ENCODE peak calls at places on chromosomes 6 and 20, in five cellular contexts. One of them, this sample, is unnamed.
A peak's percentile ranks its signal among the peaks of the same experiment; 100 is the strongest.

GRCh38 chr6:85672050-85672449 is 29.4 kb upstream of the SYNCRIP start:
- DNase-seq in astrocyte of the cerebellum: no peak
- DNase-seq in iris pigment epithelial cell: no peak
- DNase-seq in GM10248: no peak
- DNase-seq in CD14-positive monocyte: no peak
- DNase-seq in this sample: peak; percentile 42

GRCh38 chr6:143843689-143844405 is 709 bp downstream of the LTV1 start:
- DNase-seq in astrocyte of the cerebellum: no peak
- DNase-seq in iris pigment epithelial cell: peak; percentile 31
- DNase-seq in GM10248: peak; percentile 15
- DNase-seq in CD14-positive monocyte: no peak
- DNase-seq in this sample: peak; percentile 28

GRCh38 chr20:41245086-41245707 is 72.3 kb downstream of the ZHX3 start:
- DNase-seq in astrocyte of the cerebellum: no peak
- DNase-seq in iris pigment epithelial cell: peak; percentile 57
- DNase-seq in GM10248: no peak
- DNase-seq in CD14-positive monocyte: no peak
- DNase-seq in this sample: no peak

GRCh38 chr6:126064994-126065401 is 78.7 kb downstream of the TRMT11 start:
- DNase-seq in astrocyte of the cerebellum: no peak
- DNase-seq in iris pigment epithelial cell: no peak
- DNase-seq in GM10248: no peak
- DNase-seq in CD14-positive monocyte: no peak
- DNase-seq in this sample: no peak

GRCh38 chr6:142824491-142824890 is 120.5 kb downstream of the HIVEP2 start:
- DNase-seq in astrocyte of the cerebellum: no peak
- DNase-seq in iris pigment epithelial cell: no peak
- DNase-seq in GM10248: no peak
- DNase-seq in CD14-positive monocyte: no peak
- DNase-seq in this sample: no peak

GRCh38 chr20:34111057-34111711 is 859 bp downstream of the EIF2S2 start:
- DNase-seq in astrocyte of the cerebellum: peak; percentile 18
- DNase-seq in iris pigment epithelial cell: peak; percentile 93
- DNase-seq in GM10248: no peak
- DNase-seq in CD14-positive monocyte: no peak
- DNase-seq in this sample: peak; percentile 28

GRCh38 chr6:128070406-128070805 is 169.5 kb upstream of the THEMIS start:
- DNase-seq in astrocyte of the cerebellum: no peak
- DNase-seq in iris pigment epithelial cell: peak; percentile 81
- DNase-seq in GM10248: no peak
- DNase-seq in CD14-positive monocyte: no peak
- DNase-seq in this sample: no peak

GRCh38 chr6:22899446-22899845 is 330.1 kb downstream of the HDGFL1 start:
- DNase-seq in astrocyte of the cerebellum: no peak
- DNase-seq in iris pigment epithelial cell: no peak
- DNase-seq in GM10248: no peak
- DNase-seq in CD14-positive monocyte: no peak
- DNase-seq in this sample: no peak

GRCh38 chr20:57801046-57801445 is 91.2 kb upstream of the PMEPA1 start:
- DNase-seq in astrocyte of the cerebellum: no peak
- DNase-seq in iris pigment epithelial cell: no peak
- DNase-seq in GM10248: no peak
- DNase-seq in CD14-positive monocyte: no peak
- DNase-seq in this sample: no peak

GRCh38 chr6:160198577-160199211 is 59.9 kb downstream of the SLC22A2 start:
- DNase-seq in astrocyte of the cerebellum: no peak
- DNase-seq in iris pigment epithelial cell: no peak
- DNase-seq in GM10248: no peak
- DNase-seq in CD14-positive monocyte: no peak
- DNase-seq in this sample: no peak

GRCh38 chr6:163340201-163340887 is 74.2 kb upstream of the QKI start:
- DNase-seq in astrocyte of the cerebellum: no peak
- DNase-seq in iris pigment epithelial cell: no peak
- DNase-seq in GM10248: no peak
- DNase-seq in CD14-positive monocyte: no peak
- DNase-seq in this sample: no peak

GRCh38 chr6:1584996-1585668 is 24.6 kb upstream of the FOXC1 start:
- DNase-seq in astrocyte of the cerebellum: no peak
- DNase-seq in iris pigment epithelial cell: no peak
- DNase-seq in GM10248: no peak
- DNase-seq in CD14-positive monocyte: no peak
- DNase-seq in this sample: no peak

GRCh38 chr6:131831886-131832285 is 24.1 kb downstream of the ENPP1 start:
- DNase-seq in astrocyte of the cerebellum: no peak
- DNase-seq in iris pigment epithelial cell: no peak
- DNase-seq in GM10248: no peak
- DNase-seq in CD14-positive monocyte: no peak
- DNase-seq in this sample: no peak

GRCh38 chr20:11853359-11853758 is 64.3 kb upstream of the BTBD3 start:
- DNase-seq in astrocyte of the cerebellum: no peak
- DNase-seq in iris pigment epithelial cell: peak; percentile 53
- DNase-seq in GM10248: no peak
- DNase-seq in CD14-positive monocyte: no peak
- DNase-seq in this sample: no peak

GRCh38 chr6:10690651-10691445 is 3.6 kb downstream of the C6orf52 start:
- DNase-seq in astrocyte of the cerebellum: no peak
- DNase-seq in iris pigment epithelial cell: no peak
- DNase-seq in GM10248: no peak
- DNase-seq in CD14-positive monocyte: no peak
- DNase-seq in this sample: no peak

GRCh38 chr6:109125504-109125903 is 30.2 kb downstream of the CEP57L1 start:
- DNase-seq in astrocyte of the cerebellum: no peak
- DNase-seq in iris pigment epithelial cell: no peak
- DNase-seq in GM10248: no peak
- DNase-seq in CD14-positive monocyte: no peak
- DNase-seq in this sample: no peak

GRCh38 chr6:34601706-34602105 is 45.6 kb upstream of the SPDEF start:
- DNase-seq in astrocyte of the cerebellum: no peak
- DNase-seq in iris pigment epithelial cell: no peak
- DNase-seq in GM10248: no peak
- DNase-seq in CD14-positive monocyte: no peak
- DNase-seq in this sample: no peak

GRCh38 chr20:33006776-33007375 is 628 bp upstream of the BPIFB2 start:
- DNase-seq in astrocyte of the cerebellum: no peak
- DNase-seq in iris pigment epithelial cell: no peak
- DNase-seq in GM10248: no peak
- DNase-seq in CD14-positive monocyte: no peak
- DNase-seq in this sample: no peak

GRCh38 chr20:22966787-22967464 is 68.2 kb upstream of the SSTR4 start:
- DNase-seq in astrocyte of the cerebellum: no peak
- DNase-seq in iris pigment epithelial cell: no peak
- DNase-seq in GM10248: no peak
- DNase-seq in CD14-positive monocyte: no peak
- DNase-seq in this sample: no peak

GRCh38 chr20:51831891-51832675 is 29.8 kb upstream of the SALL4 start:
- DNase-seq in astrocyte of the cerebellum: no peak
- DNase-seq in iris pigment epithelial cell: peak; percentile 19
- DNase-seq in GM10248: no peak
- DNase-seq in CD14-positive monocyte: no peak
- DNase-seq in this sample: no peak

GRCh38 chr20:22819784-22820183 is 215.3 kb upstream of the SSTR4 start:
- DNase-seq in astrocyte of the cerebellum: no peak
- DNase-seq in iris pigment epithelial cell: no peak
- DNase-seq in GM10248: no peak
- DNase-seq in CD14-positive monocyte: no peak
- DNase-seq in this sample: no peak

GRCh38 chr6:129709451-129709908 is 497 bp downstream of the ARHGAP18 start:
- DNase-seq in astrocyte of the cerebellum: peak; percentile 62
- DNase-seq in iris pigment epithelial cell: peak; percentile 73
- DNase-seq in GM10248: no peak
- DNase-seq in CD14-positive monocyte: no peak
- DNase-seq in this sample: no peak

GRCh38 chr6:127857051-127857637 is 43.7 kb downstream of the THEMIS start:
- DNase-seq in astrocyte of the cerebellum: no peak
- DNase-seq in iris pigment epithelial cell: no peak
- DNase-seq in GM10248: no peak
- DNase-seq in CD14-positive monocyte: no peak
- DNase-seq in this sample: no peak

GRCh38 chr6:32370510-32370909 is 1.2 kb downstream of the TSBP1 start:
- DNase-seq in astrocyte of the cerebellum: no peak
- DNase-seq in iris pigment epithelial cell: peak; percentile 65
- DNase-seq in GM10248: no peak
- DNase-seq in CD14-positive monocyte: no peak
- DNase-seq in this sample: no peak

This sample was measured in RPMI8226.